ENCODE peak calls at places on chromosomes 1 and 21, in four cellular contexts. K, S, D and J are unnamed samples.

GRCh38 chr1:65209005-65209885 is 61.2 kb downstream of the AK4 start:
- DNase-seq in K (no peak), S (peak; percentile 72), D (no peak), J (peak; percentile 38)

GRCh38 chr1:15411593-15412487 is 2.2 kb downstream of the EFHD2 start:
- DNase-seq in K (no peak), S (no peak), D (no peak), J (no peak)

GRCh38 chr21:38494688-38495087 is 3.6 kb downstream of the ERG start:
- DNase-seq in K (no peak), S (no peak), D (no peak), J (no peak)

GRCh38 chr1:244318512-244318911 is 133.2 kb downstream of the ADSS2 start:
- DNase-seq in K (no peak), S (no peak), D (no peak), J (no peak)

GRCh38 chr1:60727553-60727952 is 354.8 kb upstream of the NFIA start:
- DNase-seq in K (no peak), S (no peak), D (no peak), J (no peak)

GRCh38 chr1:87754036-87754603 is 425.4 kb downstream of the LMO4 start:
- DNase-seq in K (no peak), S (peak; percentile 29), D (no peak), J (no peak)

GRCh38 chr1:163295949-163296348 is 25.8 kb upstream of the NUF2 start:
- DNase-seq in K (no peak), S (no peak), D (no peak), J (no peak)

GRCh38 chr1:103960710-103961109 is 211.0 kb downstream of the AMY1C start:
- DNase-seq in K (no peak), S (no peak), D (no peak), J (no peak)

GRCh38 chr21:26550357-26550756 is 22.7 kb downstream of the CYYR1 start:
- DNase-seq in K (no peak), S (no peak), D (no peak), J (no peak)

GRCh38 chr1:198713081-198713480 is 74.2 kb downstream of the PTPRC start:
- DNase-seq in K (no peak), S (no peak), D (no peak), J (no peak)

GRCh38 chr1:229344139-229344538 is 1.3 kb upstream of the CCSAP start:
- DNase-seq in K (no peak), S (no peak), D (no peak), J (no peak)

GRCh38 chr1:155871390-155871789 is 12.0 kb downstream of the SYT11 start:
- DNase-seq in K (no peak), S (no peak), D (no peak), J (no peak)

GRCh38 chr1:231970684-231971083 is 344.1 kb downstream of the DISC1 start:
- DNase-seq in K (no peak), S (no peak), D (no peak), J (no peak)

GRCh38 chr1:95685091-95685490 is 451.1 kb downstream of the RWDD3 start:
- DNase-seq in K (no peak), S (no peak), D (no peak), J (no peak)

GRCh38 chr1:33349081-33349759 is 28.3 kb upstream of the A3GALT2 start:
- DNase-seq in K (no peak), S (peak; percentile 77), D (peak; percentile 40), J (no peak)

GRCh38 chr1:169890761-169891538 is 2.7 kb downstream of the SCYL3 start:
- DNase-seq in K (peak; percentile 51), S (no peak), D (no peak), J (no peak)

GRCh38 chr1:917466-918091 is 6.1 kb upstream of the SAMD11 start:
- DNase-seq in K (no peak), S (no peak), D (no peak), J (no peak)

GRCh38 chr1:160486453-160486852 is 36.6 kb downstream of the SLAMF6 start:
- DNase-seq in K (no peak), S (no peak), D (no peak), J (no peak)

GRCh38 chr1:226609836-226610455 is 61.4 kb downstream of the STUM start:
- DNase-seq in K (no peak), S (no peak), D (no peak), J (no peak)

GRCh38 chr1:6287431-6287886 is 26.6 kb upstream of the GPR153 start:
- DNase-seq in K (no peak), S (no peak), D (no peak), J (no peak)

GRCh38 chr1:72848997-72849396 is 566.7 kb upstream of the NEGR1 start:
- DNase-seq in K (no peak), S (no peak), D (no peak), J (no peak)

GRCh38 chr21:44892536-44893277 is 19.2 kb upstream of the PTTG1IP start:
- DNase-seq in K (no peak), S (peak; percentile 81), D (peak; percentile 83), J (no peak)

GRCh38 chr1:222995230-222995580 is 147.8 kb downstream of the TLR5 start:
- DNase-seq in K (no peak), S (no peak), D (no peak), J (no peak)

GRCh38 chr21:46057111-46057709 is 40.7 kb upstream of the COL6A2 start:
- DNase-seq in K (no peak), S (no peak), D (no peak), J (no peak)

GRCh38 chr1:90724361-90724760 is 7.3 kb upstream of the BARHL2 start:
- DNase-seq in K (no peak), S (no peak), D (no peak), J (no peak)

GRCh38 chr1:35175067-35176001 is 17.6 kb downstream of the SFPQ start:
- DNase-seq in K (no peak), S (no peak), D (no peak), J (no peak)

GRCh38 chr1:180131510-180131909 is 23.2 kb upstream of the QSOX1 start:
- DNase-seq in K (no peak), S (no peak), D (no peak), J (peak; percentile 11)

GRCh38 chr1:150558761-150559626 is 9.8 kb downstream of the ADAMTSL4 start:
- DNase-seq in K (no peak), S (no peak), D (no peak), J (no peak)

GRCh38 chr1:21669287-21670058 is at the start of gene RAP1GAP:
- DNase-seq in K (no peak), S (peak; percentile 93), D (peak; percentile 57), J (peak; percentile 90)

GRCh38 chr1:167107456-167107855 is 13.6 kb downstream of the STYXL2 start:
- DNase-seq in K (no peak), S (no peak), D (no peak), J (no peak)

GRCh38 chr1:208564466-208564865 is 320.3 kb upstream of the PLXNA2 start:
- DNase-seq in K (no peak), S (no peak), D (no peak), J (no peak)

GRCh38 chr1:33960496-33960895 is 96.6 kb downstream of the HMGB4 start:
- DNase-seq in K (no peak), S (no peak), D (no peak), J (no peak)

GRCh38 chr1:172483448-172483847 is 39.6 kb upstream of the PIGC start:
- DNase-seq in K (no peak), S (no peak), D (no peak), J (no peak)
- TF ChIP-seq CREM in K (no peak), S (no peak), D (no peak), J (no peak)

GRCh38 chr1:18796950-18797349 is 62.5 kb downstream of the TAS1R2 start:
- DNase-seq in K (no peak), S (no peak), D (no peak), J (no peak)
- TF ChIP-seq CREM in K (no peak), S (no peak), D (no peak), J (no peak)

GRCh38 chr1:220748091-220748934 is at the start of gene MTARC2:
- DNase-seq in K (no peak), S (no peak), D (peak; percentile 81), J (peak; percentile 83)
- TF ChIP-seq CREM in K (no peak), S (no peak), D (peak; percentile 46), J (peak; percentile 38)

GRCh38 chr1:41328780-41329640 is 32.2 kb upstream of the FOXO6 start:
- DNase-seq in K (no peak), S (no peak), D (no peak), J (no peak)
- TF ChIP-seq CREM in K (no peak), S (no peak), D (no peak), J (no peak)

GRCh38 chr1:14138627-14139026 is 438.6 kb downstream of the PRDM2 start:
- DNase-seq in K (no peak), S (no peak), D (no peak), J (no peak)

GRCh38 chr1:14142397-14143095 is 442.6 kb downstream of the PRDM2 start:
- DNase-seq in K (no peak), S (no peak), D (no peak), J (no peak)

GRCh38 chr1:14140800-14141526 is 441.0 kb downstream of the PRDM2 start:
- DNase-seq in K (no peak), S (no peak), D (no peak), J (no peak)

GRCh38 chr1:14149431-14149830 is 449.1 kb upstream of the KAZN start:
- DNase-seq in K (no peak), S (peak; percentile 20), D (no peak), J (no peak)

DNA sequence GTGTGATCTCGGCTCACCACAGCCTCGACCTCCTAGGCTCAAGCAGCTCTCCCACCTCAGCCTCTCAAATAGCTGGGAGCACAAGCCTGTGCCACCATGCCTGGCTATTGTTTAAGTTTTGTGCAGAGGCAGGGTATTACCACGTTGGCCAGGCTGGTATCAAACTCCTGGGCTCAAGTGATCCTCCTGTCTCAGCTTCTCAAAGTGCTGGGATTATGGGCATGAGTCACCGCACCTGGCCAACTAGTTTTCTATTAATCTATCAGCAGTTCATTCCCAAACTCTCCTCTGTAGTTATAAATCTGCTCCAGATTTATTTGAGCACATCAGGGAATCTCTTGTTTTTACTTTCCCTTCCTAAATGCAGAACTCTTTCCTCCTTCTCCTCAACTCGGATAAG is 443.8 kb downstream of the PRDM2 start:
- DNase-seq in K (no peak), S (no peak), D (no peak), J (no peak)
- TF ChIP-seq CREM in K (no peak), S (no peak), D (no peak), J (no peak)